ENCODE peak calls at places on chromosomes 7 and 10, in five cellular contexts. K, J, Z, E and D are unnamed samples.

GRCh38 chr10:1605121-1605520 is 132.2 kb downstream of the ADARB2 start:
- DNase-seq in K (no peak), J (no peak), Z (no peak), E (no peak), D (no peak)

GRCh38 chr7:836429-836828 is 4.2 kb downstream of the SUN1 start:
- DNase-seq in Z (no peak), K (no peak), E (no peak), J (no peak), D (no peak)

GRCh38 chr7:152492952-152493351 is 57.1 kb upstream of the KMT2C start:
- DNase-seq in Z (no peak), E (no peak), J (no peak), K (no peak), D (no peak)

GRCh38 chr10:60114765-60115586 is 208.6 kb upstream of the CCDC6 start:
- DNase-seq in J (no peak), K (no peak), E (no peak), Z (peak), D (no peak)

GRCh38 chr7:11552676-11553075 is 279.3 kb downstream of the THSD7A start:
- DNase-seq in Z (no peak), E (no peak), K (peak), J (no peak), D (no peak)

GRCh38 chr7:158821173-158822021 is 7.9 kb downstream of the ESYT2 start:
- DNase-seq in K (no peak), E (no peak), J (no peak), Z (no peak), D (no peak)

GRCh38 chr10:36479073-36479472 is 646.3 kb upstream of the ANKRD30A start:
- DNase-seq in Z (no peak), E (no peak), J (no peak), K (no peak), D (no peak)

GRCh38 chr10:78338717-78339116 is 305.1 kb downstream of the RPS24 start:
- DNase-seq in E (no peak), Z (no peak), J (no peak), K (no peak), D (no peak)

GRCh38 chr10:64397125-64397524 is 875.9 kb downstream of the REEP3 start:
- DNase-seq in E (no peak), K (no peak), J (no peak), Z (no peak), D (no peak)

GRCh38 chr10:101136007-101136707 is 5.1 kb downstream of the TLX1 start:
- DNase-seq in K (no peak), E (no peak), Z (no peak), J (no peak), D (no peak)

GRCh38 chr10:72086466-72087391 is 1.6 kb downstream of the SPOCK2 start:
- DNase-seq in K (no peak), J (peak), Z (peak), E (peak), D (no peak)

GRCh38 chr7:3380034-3380433 is 79.0 kb downstream of the SDK1 start:
- DNase-seq in Z (no peak), K (no peak), J (no peak), E (no peak), D (no peak)

GRCh38 chr7:106417273-106417902 is 132.6 kb upstream of the NAMPT start:
- DNase-seq in K (no peak), J (no peak), Z (no peak), E (no peak), D (no peak)

GRCh38 chr10:22915314-22915713 is 12.5 kb upstream of the ARMC3 start:
- DNase-seq in K (no peak), J (no peak), Z (no peak), E (no peak), D (no peak)

GRCh38 chr7:134991469-134992339 is 5.4 kb downstream of the AGBL3 start:
- DNase-seq in J (no peak), E (no peak), K (no peak), Z (peak), D (no peak)